ENCODE peak calls at places on chromosomes 7 and 10, in nine cellular contexts. W is GF-D8; G is stimulated activated CD8-positive, alpha-beta memory T cell treated with anti-CD3 and anti-CD28 coated beads, Interleukin-7, amount 100 ng/mL, for 1 hour; B is effector memory CD8-positive, alpha-beta T cell; L is amniotic stem cell; N is osteocyte; J is left ventricle myocardium inferior; Q is H7; K is upper lobe of right lung. Z is an unnamed sample.

GRCh38 chr7:80686576-80686975 is 48.1 kb downstream of the CD36 start:
- DNase-seq in W (no peak), G (no peak), B (no peak), L (no peak), N (no peak), J (no peak), Q (no peak), K (no peak), Z (peak; percentile 72)

GRCh38 chr10:88428442-88428841 is 154.7 kb downstream of the RNLS start:
- DNase-seq in W (no peak), G (no peak), B (no peak), L (no peak), N (no peak), J (no peak), Q (no peak), K (no peak), Z (peak; percentile 48)

GRCh38 chr7:134254311-134254710 is 62.4 kb downstream of the SLC35B4 start:
- DNase-seq in W (no peak), G (no peak), B (no peak), L (no peak), N (no peak), J (no peak), Q (no peak), K (no peak), Z (peak; percentile 40)

GRCh38 chr7:95725170-95725569 is 47.2 kb upstream of the DYNC1I1 start:
- DNase-seq in W (no peak), G (no peak), B (no peak), L (no peak), N (no peak), J (no peak), Q (peak; percentile 16), K (no peak), Z (peak; percentile 13)

GRCh38 chr10:117373848-117374505 is 1.3 kb downstream of the PDZD8 start:
- DNase-seq in W (peak; percentile 27), G (peak; percentile 16), B (no peak), L (no peak), N (no peak), J (peak; percentile 53), Q (peak; percentile 49), K (peak; percentile 79), Z (peak; percentile 52)

GRCh38 chr10:3785849-3786290 is 861 bp upstream of the KLF6 start:
- DNase-seq in W (no peak), G (no peak), B (peak; percentile 64), L (no peak), N (no peak), J (no peak), Q (peak; percentile 69), K (no peak), Z (peak; percentile 55)

GRCh38 chr10:83983578-83984255 is 155.6 kb upstream of the GHITM start:
- DNase-seq in W (no peak), G (no peak), B (no peak), L (no peak), N (no peak), J (no peak), Q (peak; percentile 8), K (no peak), Z (peak; percentile 15)

GRCh38 chr7:86775203-86775602 is 131.5 kb downstream of the GRM3 start:
- DNase-seq in W (no peak), G (no peak), B (no peak), L (no peak), N (no peak), J (no peak), Q (no peak), K (no peak), Z (no peak)